ENCODE peak calls at places on chromosomes 2 and 18, in seven cellular contexts. V, S, O, L, T, G and Z are unnamed samples.
A peak's percentile ranks its signal among the peaks of the same experiment; 100 is the strongest.

GRCh38 chr2:3145471-3146027 is 232.1 kb downstream of the EIPR1 start:
- DNase-seq in V (no peak), S (no peak), O (no peak), L (no peak), T (no peak), G (no peak), Z (no peak)

GRCh38 chr2:212958133-212958532 is 193.3 kb downstream of the IKZF2 start:
- DNase-seq in V (no peak), S (no peak), O (no peak), L (no peak), T (no peak), G (no peak), Z (no peak)

GRCh38 chr2:102126660-102127059 is 15.9 kb upstream of the IL1R1 start:
- DNase-seq in V (no peak), S (no peak), O (no peak), L (no peak), T (no peak), G (no peak), Z (peak; percentile 74)

GRCh38 chr2:212032536-212033219 is 505.9 kb downstream of the ERBB4 start:
- DNase-seq in V (no peak), S (no peak), O (no peak), L (no peak), T (no peak), G (no peak), Z (peak; percentile 50)

GRCh38 chr18:49988101-49988500 is 174.8 kb upstream of the ACAA2 start:
- DNase-seq in V (no peak), S (no peak), O (no peak), L (no peak), T (no peak), G (no peak), Z (no peak)

GRCh38 chr18:45656194-45656593 is 40.9 kb downstream of the SLC14A2 start:
- DNase-seq in V (no peak), S (no peak), O (no peak), L (no peak), T (no peak), G (no peak), Z (no peak)

GRCh38 chr2:67259581-67260347 is 137.4 kb upstream of the ETAA1 start:
- DNase-seq in V (peak; percentile 33), S (no peak), O (no peak), L (peak; percentile 59), T (no peak), G (no peak), Z (peak; percentile 89)

GRCh38 chr2:217601601-217602000 is 401.2 kb downstream of the TNS1 start:
- DNase-seq in V (no peak), S (no peak), O (no peak), L (no peak), T (no peak), G (no peak), Z (no peak)

GRCh38 chr2:56648802-56649201 is 465.0 kb downstream of the CCDC85A start:
- DNase-seq in V (no peak), S (no peak), O (no peak), L (no peak), T (no peak), G (no peak), Z (no peak)

GRCh38 chr2:127130421-127130820 is 23.5 kb upstream of the BIN1 start:
- DNase-seq in V (no peak), S (no peak), O (no peak), L (no peak), T (no peak), G (no peak), Z (no peak)

GRCh38 chr18:34951625-34952379 is 89.4 kb upstream of the MAPRE2 start:
- DNase-seq in V (no peak), S (no peak), O (no peak), L (no peak), T (no peak), G (no peak), Z (no peak)

GRCh38 chr2:156436477-156437085 is 402 bp downstream of the GPD2 start:
- DNase-seq in V (peak; percentile 30), S (no peak), O (no peak), L (no peak), T (no peak), G (peak; percentile 13), Z (peak; percentile 27)

GRCh38 chr2:148643421-148643820 is 1.1 kb upstream of the EPC2 start:
- DNase-seq in V (no peak), S (no peak), O (no peak), L (no peak), T (no peak), G (no peak), Z (no peak)

GRCh38 chr2:133506962-133507361 is 61.3 kb downstream of the NCKAP5 start:
- DNase-seq in V (no peak), S (no peak), O (no peak), L (no peak), T (no peak), G (no peak), Z (no peak)

GRCh38 chr2:239530749-239531316 is 130.0 kb upstream of the HDAC4 start:
- DNase-seq in V (no peak), S (no peak), O (no peak), L (no peak), T (no peak), G (no peak), Z (no peak)

GRCh38 chr2:234840336-234840735 is 111.5 kb upstream of the SH3BP4 start:
- DNase-seq in V (peak; percentile 82), S (no peak), O (no peak), L (peak; percentile 84), T (peak; percentile 20), G (no peak), Z (peak; percentile 100)

GRCh38 chr2:120988741-120989555 is 253.3 kb downstream of the GLI2 start:
- DNase-seq in V (no peak), S (no peak), O (no peak), L (no peak), T (no peak), G (no peak), Z (no peak)

GRCh38 chr2:3670941-3671340 is 12.9 kb downstream of the ALLC start:
- DNase-seq in V (no peak), S (no peak), O (no peak), L (no peak), T (no peak), G (no peak), Z (no peak)

GRCh38 chr2:118123561-118124232 is 35.4 kb downstream of the INSIG2 start:
- DNase-seq in V (no peak), S (no peak), O (no peak), L (peak; percentile 92), T (no peak), G (no peak), Z (peak; percentile 82)

GRCh38 chr2:101307503-101307902 is 998 bp downstream of the RNF149 start:
- DNase-seq in V (no peak), S (no peak), O (no peak), L (no peak), T (no peak), G (no peak), Z (peak; percentile 2)

GRCh38 chr18:58186258-58186948 is 142.4 kb downstream of the NEDD4L start:
- DNase-seq in V (peak; percentile 60), S (no peak), O (no peak), L (peak; percentile 39), T (no peak), G (no peak), Z (peak; percentile 66)

GRCh38 chr2:12076810-12077209 is 330.4 kb downstream of the LPIN1 start:
- DNase-seq in V (no peak), S (no peak), O (no peak), L (no peak), T (no peak), G (no peak), Z (peak; percentile 74)

GRCh38 chr2:113167115-113167932 is 6.4 kb upstream of the PSD4 start:
- DNase-seq in V (peak; percentile 76), S (no peak), O (no peak), L (no peak), T (no peak), G (no peak), Z (peak; percentile 46)

GRCh38 chr2:63261222-63261621 is 210.6 kb downstream of the OTX1 start:
- DNase-seq in V (no peak), S (no peak), O (no peak), L (no peak), T (no peak), G (no peak), Z (no peak)

GRCh38 chr2:127103243-127104165 is 3.5 kb downstream of the BIN1 start:
- DNase-seq in V (peak; percentile 25), S (no peak), O (peak; percentile 14), L (no peak), T (peak; percentile 2), G (no peak), Z (no peak)